ENCODE peak calls at places on chromosomes 2 and 18, in seven cellular contexts. One of them, this sample, is unnamed.

GRCh38 chr2:231713738-231714638 is 5.7 kb downstream of the PTMA start:
- DNase-seq in psoas muscle: peak; percentile 95
- DNase-seq in heart right ventricle: peak; percentile 91
- DNase-seq in IMR-90: peak; percentile 87
- DNase-seq in brain microvascular endothelial cell: peak; percentile 81
- DNase-seq in HFF-Myc: peak; percentile 76
- DNase-seq in RWPE1: peak; percentile 89
- DNase-seq in this sample: peak; percentile 74

GRCh38 chr18:13103366-13103765 is 112.2 kb downstream of the CEP192 start:
- DNase-seq in psoas muscle: no peak
- DNase-seq in HFF-Myc: no peak
- DNase-seq in brain microvascular endothelial cell: no peak
- DNase-seq in IMR-90: no peak
- DNase-seq in RWPE1: no peak
- DNase-seq in heart right ventricle: no peak
- DNase-seq in this sample: no peak

GRCh38 chr2:5365871-5366461 is 326.2 kb upstream of the SOX11 start:
- DNase-seq in psoas muscle: peak; percentile 72
- DNase-seq in heart right ventricle: peak; percentile 63
- DNase-seq in HFF-Myc: no peak
- DNase-seq in RWPE1: peak; percentile 27
- DNase-seq in IMR-90: peak; percentile 4
- DNase-seq in brain microvascular endothelial cell: peak; percentile 70
- DNase-seq in this sample: no peak

GRCh38 chr2:234483568-234484251 is 13.2 kb downstream of the ARL4C start:
- DNase-seq in brain microvascular endothelial cell: peak; percentile 11
- DNase-seq in RWPE1: no peak
- DNase-seq in IMR-90: no peak
- DNase-seq in heart right ventricle: no peak
- DNase-seq in HFF-Myc: no peak
- DNase-seq in psoas muscle: no peak
- DNase-seq in this sample: no peak

GRCh38 chr2:178152033-178152432 is 39.8 kb downstream of the RBM45 start:
- DNase-seq in psoas muscle: no peak
- DNase-seq in IMR-90: peak; percentile 25
- DNase-seq in HFF-Myc: no peak
- DNase-seq in RWPE1: no peak
- DNase-seq in heart right ventricle: no peak
- DNase-seq in brain microvascular endothelial cell: no peak
- DNase-seq in this sample: peak; percentile 17

GRCh38 chr18:71327443-71328120 is 1038.7 kb downstream of the SOCS6 start:
- DNase-seq in psoas muscle: no peak
- DNase-seq in HFF-Myc: no peak
- DNase-seq in RWPE1: no peak
- DNase-seq in IMR-90: no peak
- DNase-seq in brain microvascular endothelial cell: no peak
- DNase-seq in heart right ventricle: no peak
- DNase-seq in this sample: no peak

GRCh38 chr2:199861116-199861774 is 10.3 kb upstream of the FTCDNL1 start:
- DNase-seq in psoas muscle: no peak
- DNase-seq in brain microvascular endothelial cell: no peak
- DNase-seq in IMR-90: peak; percentile 38
- DNase-seq in HFF-Myc: no peak
- DNase-seq in RWPE1: no peak
- DNase-seq in heart right ventricle: no peak
- DNase-seq in this sample: peak; percentile 15

GRCh38 chr2:232480201-232481190 is 7.1 kb downstream of the ECEL1 start:
- DNase-seq in brain microvascular endothelial cell: no peak
- DNase-seq in heart right ventricle: no peak
- DNase-seq in psoas muscle: peak; percentile 42
- DNase-seq in IMR-90: no peak
- DNase-seq in RWPE1: no peak
- DNase-seq in HFF-Myc: no peak
- DNase-seq in this sample: no peak

GRCh38 chr18:60676807-60677206 is 304.2 kb upstream of the MC4R start:
- DNase-seq in RWPE1: no peak
- DNase-seq in heart right ventricle: no peak
- DNase-seq in psoas muscle: no peak
- DNase-seq in IMR-90: no peak
- DNase-seq in HFF-Myc: no peak
- DNase-seq in brain microvascular endothelial cell: no peak
- DNase-seq in this sample: no peak

GRCh38 chr2:8487461-8487932 is 194.4 kb upstream of the ID2 start:
- DNase-seq in brain microvascular endothelial cell: no peak
- DNase-seq in HFF-Myc: no peak
- DNase-seq in RWPE1: no peak
- DNase-seq in heart right ventricle: no peak
- DNase-seq in IMR-90: no peak
- DNase-seq in psoas muscle: no peak
- DNase-seq in this sample: no peak

GRCh38 chr2:72973566-72974435 is 56.5 kb downstream of the EMX1 start:
- DNase-seq in psoas muscle: peak; percentile 49
- DNase-seq in IMR-90: peak; percentile 58
- DNase-seq in HFF-Myc: peak; percentile 12
- DNase-seq in RWPE1: peak; percentile 76
- DNase-seq in brain microvascular endothelial cell: peak; percentile 40
- DNase-seq in heart right ventricle: no peak
- DNase-seq in this sample: peak; percentile 22

GRCh38 chr18:36406805-36407204 is 109.3 kb downstream of the FHOD3 start:
- DNase-seq in psoas muscle: no peak
- DNase-seq in heart right ventricle: no peak
- DNase-seq in brain microvascular endothelial cell: no peak
- DNase-seq in RWPE1: no peak
- DNase-seq in HFF-Myc: no peak
- DNase-seq in IMR-90: no peak
- DNase-seq in this sample: no peak

GRCh38 chr2:230828272-230828961 is 36.3 kb upstream of the ITM2C start:
- DNase-seq in psoas muscle: peak; percentile 72
- DNase-seq in RWPE1: no peak
- DNase-seq in brain microvascular endothelial cell: no peak
- DNase-seq in heart right ventricle: peak; percentile 69
- DNase-seq in HFF-Myc: no peak
- DNase-seq in IMR-90: no peak
- DNase-seq in this sample: no peak

GRCh38 chr18:57853864-57854263 is 50.7 kb upstream of the ATP8B1 start:
- DNase-seq in psoas muscle: no peak
- DNase-seq in brain microvascular endothelial cell: no peak
- DNase-seq in IMR-90: no peak
- DNase-seq in HFF-Myc: no peak
- DNase-seq in heart right ventricle: no peak
- DNase-seq in RWPE1: no peak
- DNase-seq in this sample: no peak

GRCh38 chr2:134169788-134170187 is 84.1 kb upstream of the MGAT5 start:
- DNase-seq in brain microvascular endothelial cell: no peak
- DNase-seq in heart right ventricle: no peak
- DNase-seq in HFF-Myc: no peak
- DNase-seq in psoas muscle: no peak
- DNase-seq in RWPE1: no peak
- DNase-seq in IMR-90: no peak
- DNase-seq in this sample: no peak

GRCh38 chr18:27712066-27712465 is 464.9 kb downstream of the CDH2 start:
- DNase-seq in RWPE1: no peak
- DNase-seq in heart right ventricle: no peak
- DNase-seq in psoas muscle: no peak
- DNase-seq in IMR-90: no peak
- DNase-seq in brain microvascular endothelial cell: no peak
- DNase-seq in HFF-Myc: no peak
- DNase-seq in this sample: no peak

GRCh38 chr2:238886453-238887094 is 38.7 kb downstream of the TWIST2 start:
- DNase-seq in brain microvascular endothelial cell: no peak
- DNase-seq in psoas muscle: no peak
- DNase-seq in heart right ventricle: no peak
- DNase-seq in RWPE1: no peak
- DNase-seq in HFF-Myc: no peak
- DNase-seq in IMR-90: no peak
- DNase-seq in this sample: no peak

GRCh38 chr18:7923105-7923504 is 356.0 kb downstream of the PTPRM start:
- DNase-seq in RWPE1: no peak
- DNase-seq in HFF-Myc: no peak
- DNase-seq in heart right ventricle: no peak
- DNase-seq in IMR-90: no peak
- DNase-seq in brain microvascular endothelial cell: no peak
- DNase-seq in psoas muscle: no peak
- DNase-seq in this sample: no peak

GRCh38 chr18:36533446-36534153 is 236.1 kb downstream of the FHOD3 start:
- DNase-seq in heart right ventricle: no peak
- DNase-seq in brain microvascular endothelial cell: no peak
- DNase-seq in HFF-Myc: no peak
- DNase-seq in psoas muscle: no peak
- DNase-seq in RWPE1: no peak
- DNase-seq in IMR-90: no peak
- DNase-seq in this sample: no peak

GRCh38 chr2:230097841-230098240 is 29.1 kb upstream of the SLC16A14 start:
- DNase-seq in IMR-90: peak; percentile 16
- DNase-seq in HFF-Myc: no peak
- DNase-seq in RWPE1: no peak
- DNase-seq in heart right ventricle: no peak
- DNase-seq in brain microvascular endothelial cell: peak; percentile 4
- DNase-seq in psoas muscle: no peak
- DNase-seq in this sample: no peak

GRCh38 chr2:43312751-43313641 is 86.6 kb upstream of the ZFP36L2 start:
- DNase-seq in psoas muscle: no peak
- DNase-seq in brain microvascular endothelial cell: no peak
- DNase-seq in IMR-90: peak; percentile 88
- DNase-seq in HFF-Myc: peak; percentile 46
- DNase-seq in heart right ventricle: no peak
- DNase-seq in RWPE1: no peak
- DNase-seq in this sample: peak; percentile 80

GRCh38 chr2:25822190-25823117 is 55.8 kb downstream of the ASXL2 start:
- DNase-seq in heart right ventricle: peak; percentile 35
- DNase-seq in psoas muscle: no peak
- DNase-seq in IMR-90: no peak
- DNase-seq in HFF-Myc: no peak
- DNase-seq in RWPE1: no peak
- DNase-seq in brain microvascular endothelial cell: no peak
- DNase-seq in this sample: no peak

GRCh38 chr2:152863826-152864225 is 145.4 kb downstream of the ARL6IP6 start:
- DNase-seq in HFF-Myc: no peak
- DNase-seq in RWPE1: no peak
- DNase-seq in psoas muscle: no peak
- DNase-seq in heart right ventricle: no peak
- DNase-seq in brain microvascular endothelial cell: no peak
- DNase-seq in IMR-90: no peak
- DNase-seq in this sample: no peak

GRCh38 chr2:182952741-182953450 is 85.4 kb downstream of the NCKAP1 start:
- DNase-seq in heart right ventricle: no peak
- DNase-seq in RWPE1: no peak
- DNase-seq in brain microvascular endothelial cell: peak; percentile 21
- DNase-seq in psoas muscle: no peak
- DNase-seq in IMR-90: peak; percentile 82
- DNase-seq in HFF-Myc: no peak
- DNase-seq in this sample: peak; percentile 54

GRCh38 chr2:42184346-42184745 is 15.2 kb downstream of the EML4 start:
- DNase-seq in RWPE1: no peak
- DNase-seq in heart right ventricle: no peak
- DNase-seq in HFF-Myc: no peak
- DNase-seq in IMR-90: no peak
- DNase-seq in brain microvascular endothelial cell: no peak
- DNase-seq in psoas muscle: no peak
- DNase-seq in this sample: no peak
- TF ChIP-seq CTCF in RWPE1: no peak
- TF ChIP-seq CTCF in heart right ventricle: no peak
- TF ChIP-seq CTCF in HFF-Myc: no peak
- TF ChIP-seq CTCF in IMR-90: no peak
- TF ChIP-seq CTCF in brain microvascular endothelial cell: peak; percentile 4
- TF ChIP-seq CTCF in psoas muscle: no peak
- TF ChIP-seq CTCF in this sample: no peak

GRCh38 chr2:47520825-47521665 is 118.1 kb downstream of the MSH2 start:
- DNase-seq in RWPE1: peak; percentile 16
- DNase-seq in HFF-Myc: no peak
- DNase-seq in brain microvascular endothelial cell: peak; percentile 34
- DNase-seq in heart right ventricle: peak; percentile 51
- DNase-seq in IMR-90: peak; percentile 61
- DNase-seq in psoas muscle: peak; percentile 59
- DNase-seq in this sample: peak; percentile 38
- TF ChIP-seq CTCF in RWPE1: peak; percentile 14
- TF ChIP-seq CTCF in HFF-Myc: peak; percentile 36
- TF ChIP-seq CTCF in brain microvascular endothelial cell: peak; percentile 67
- TF ChIP-seq CTCF in heart right ventricle: no peak
- TF ChIP-seq CTCF in IMR-90: peak; percentile 21
- TF ChIP-seq CTCF in psoas muscle: no peak
- TF ChIP-seq CTCF in this sample: peak; percentile 56

DNA sequence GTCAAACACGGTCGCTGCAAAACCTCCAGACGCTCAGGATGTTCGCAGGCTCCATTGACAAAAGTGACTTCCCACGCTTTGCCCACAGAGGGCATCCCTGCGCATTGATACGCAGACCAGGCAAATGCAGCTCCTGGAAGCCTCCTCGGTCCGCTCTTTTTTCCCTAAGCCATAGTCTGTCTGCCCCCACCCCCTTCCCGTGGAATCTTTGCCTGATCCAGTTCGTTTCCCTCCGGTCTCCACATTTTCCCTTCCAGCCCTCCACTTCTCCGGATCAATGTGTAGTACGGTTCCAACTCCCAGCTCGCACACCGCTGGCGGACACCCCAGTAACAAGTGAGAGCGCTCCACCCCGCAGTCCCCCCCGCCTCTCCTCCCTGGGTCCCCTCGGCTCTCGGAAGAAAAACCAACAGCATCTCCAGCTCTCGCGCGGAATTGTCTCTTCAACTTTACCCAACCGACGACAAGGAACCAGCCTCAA is at the start of gene DCC:
- DNase-seq in RWPE1: peak; percentile 10
- DNase-seq in IMR-90: peak; percentile 45
- DNase-seq in heart right ventricle: peak; percentile 18
- DNase-seq in brain microvascular endothelial cell: peak; percentile 36
- DNase-seq in HFF-Myc: no peak
- DNase-seq in psoas muscle: no peak
- DNase-seq in this sample: no peak
- TF ChIP-seq CTCF in RWPE1: no peak
- TF ChIP-seq CTCF in IMR-90: peak; percentile 28
- TF ChIP-seq CTCF in heart right ventricle: no peak
- TF ChIP-seq CTCF in brain microvascular endothelial cell: peak; percentile 66
- TF ChIP-seq CTCF in HFF-Myc: no peak
- TF ChIP-seq CTCF in psoas muscle: no peak
- TF ChIP-seq CTCF in this sample: no peak

GRCh38 chr2:7007488-7007845 is 90.3 kb downstream of the RNF144A start:
- DNase-seq in brain microvascular endothelial cell: no peak
- DNase-seq in RWPE1: no peak
- DNase-seq in IMR-90: no peak
- DNase-seq in HFF-Myc: no peak
- DNase-seq in psoas muscle: no peak
- DNase-seq in heart right ventricle: no peak
- DNase-seq in this sample: no peak

GRCh38 chr2:7011376-7012083 is 94.3 kb downstream of the RNF144A start:
- DNase-seq in heart right ventricle: no peak
- DNase-seq in RWPE1: peak; percentile 20
- DNase-seq in IMR-90: no peak
- DNase-seq in brain microvascular endothelial cell: peak; percentile 95
- DNase-seq in psoas muscle: no peak
- DNase-seq in HFF-Myc: peak; percentile 76
- DNase-seq in this sample: peak; percentile 41

GRCh38 chr2:7009207-7009911 is 92.1 kb downstream of the RNF144A start:
- DNase-seq in heart right ventricle: no peak
- DNase-seq in brain microvascular endothelial cell: no peak
- DNase-seq in IMR-90: no peak
- DNase-seq in psoas muscle: peak; percentile 47
- DNase-seq in HFF-Myc: no peak
- DNase-seq in RWPE1: no peak
- DNase-seq in this sample: no peak

GRCh38 chr2:7010376-7010775 is 93.2 kb downstream of the RNF144A start:
- DNase-seq in IMR-90: peak; percentile 3
- DNase-seq in RWPE1: no peak
- DNase-seq in psoas muscle: no peak
- DNase-seq in brain microvascular endothelial cell: peak; percentile 74
- DNase-seq in HFF-Myc: no peak
- DNase-seq in heart right ventricle: no peak
- DNase-seq in this sample: no peak

GRCh38 chr2:7007846-7008741 is 90.9 kb downstream of the RNF144A start:
- DNase-seq in heart right ventricle: peak; percentile 94
- DNase-seq in HFF-Myc: no peak
- DNase-seq in brain microvascular endothelial cell: peak; percentile 93
- DNase-seq in psoas muscle: peak; percentile 95
- DNase-seq in IMR-90: no peak
- DNase-seq in RWPE1: no peak
- DNase-seq in this sample: no peak
- TF ChIP-seq CTCF in heart right ventricle: peak; percentile 15
- TF ChIP-seq CTCF in HFF-Myc: peak; percentile 17
- TF ChIP-seq CTCF in brain microvascular endothelial cell: peak; percentile 83
- TF ChIP-seq CTCF in psoas muscle: peak; percentile 55
- TF ChIP-seq CTCF in IMR-90: no peak
- TF ChIP-seq CTCF in RWPE1: no peak
- TF ChIP-seq CTCF in this sample: no peak